ENCODE peak calls at places on chromosomes 5 and 9, in seven cellular contexts. C, R, Z, K, J, A and Q are unnamed samples.

GRCh38 chr9:33180526-33181184 is 13.5 kb upstream of the B4GALT1 start:
- DNase-seq in C (no peak), R (no peak), Z (peak), K (no peak), J (no peak), A (peak), Q (no peak)

GRCh38 chr5:44983006-44983405 is 174.3 kb downstream of the MRPS30 start:
- DNase-seq in C (no peak), R (no peak), Z (no peak), K (no peak), J (no peak), A (no peak), Q (no peak)

GRCh38 chr5:11892832-11893231 is 11.4 kb downstream of the CTNND2 start:
- DNase-seq in C (no peak), R (no peak), Z (no peak), K (no peak), J (no peak), A (no peak), Q (no peak)

GRCh38 chr5:165055476-165055875 is 1550.1 kb downstream of the MAT2B start:
- DNase-seq in C (no peak), R (no peak), Z (no peak), K (no peak), J (no peak), A (no peak), Q (no peak)

GRCh38 chr5:55306641-55307382 is 682 bp downstream of the DHX29 start:
- DNase-seq in C (no peak), R (no peak), Z (peak), K (no peak), J (peak), A (peak), Q (no peak)

GRCh38 chr9:106717686-106718085 is 145.3 kb upstream of the ZNF462 start:
- DNase-seq in C (no peak), R (no peak), Z (peak), K (no peak), J (no peak), A (no peak), Q (no peak)

GRCh38 chr5:146912874-146913273 is 34.3 kb upstream of the PPP2R2B start:
- DNase-seq in C (no peak), R (no peak), Z (no peak), K (no peak), J (no peak), A (no peak), Q (no peak)

GRCh38 chr9:14945351-14945750 is 35.1 kb upstream of the FREM1 start:
- DNase-seq in C (no peak), R (no peak), Z (no peak), K (no peak), J (no peak), A (no peak), Q (no peak)

GRCh38 chr5:169945831-169946261 is 34.4 kb downstream of the INSYN2B start:
- DNase-seq in C (no peak), R (no peak), Z (peak), K (no peak), J (no peak), A (peak), Q (no peak)

GRCh38 chr5:153619706-153620105 is 129.2 kb downstream of the GRIA1 start:
- DNase-seq in C (peak), R (no peak), Z (no peak), K (no peak), J (no peak), A (peak), Q (no peak)

GRCh38 chr5:138305797-138306196 is 25.8 kb downstream of the CDC25C start:
- DNase-seq in C (no peak), R (peak), Z (no peak), K (no peak), J (no peak), A (no peak), Q (no peak)

GRCh38 chr9:116471093-116471906 is 215.8 kb upstream of the TRIM32 start:
- DNase-seq in C (no peak), R (no peak), Z (peak), K (no peak), J (no peak), A (no peak), Q (no peak)

GRCh38 chr5:169746147-169746694 is 109.1 kb downstream of the DOCK2 start:
- DNase-seq in C (no peak), R (no peak), Z (no peak), K (no peak), J (no peak), A (no peak), Q (no peak)

GRCh38 chr5:57566914-57567313 is 84.3 kb upstream of the ACTBL2 start:
- DNase-seq in C (no peak), R (no peak), Z (peak), K (no peak), J (no peak), A (no peak), Q (no peak)